ENCODE peak calls at places on chromosome 14, in ten cellular contexts. One of them, this sample, is unnamed.

GRCh38 chr14:50001146-50001998 is 108.5 kb downstream of the ARF6 start:
- DNase-seq in fibroblast of the aortic adventitia: peak
- DNase-seq in epithelial cell of esophagus: peak
- DNase-seq in lung: peak
- DNase-seq in IMR-90: peak
- DNase-seq in uterus: peak
- DNase-seq in GM12865: peak
- DNase-seq in cardiac fibroblast: peak
- DNase-seq in endodermal cell: peak
- DNase-seq in cardiac muscle cell: peak
- DNase-seq in this sample: peak

GRCh38 chr14:66137076-66137475 is 349.1 kb upstream of the CCDC196 start:
- DNase-seq in GM12865: no peak
- DNase-seq in fibroblast of the aortic adventitia: no peak
- DNase-seq in cardiac muscle cell: no peak
- DNase-seq in lung: no peak
- DNase-seq in cardiac fibroblast: no peak
- DNase-seq in IMR-90: no peak
- DNase-seq in endodermal cell: no peak
- DNase-seq in uterus: no peak
- DNase-seq in epithelial cell of esophagus: no peak
- DNase-seq in this sample: no peak

GRCh38 chr14:99728981-99729451 is 44.9 kb downstream of the CYP46A1 start:
- DNase-seq in cardiac muscle cell: no peak
- DNase-seq in epithelial cell of esophagus: no peak
- DNase-seq in cardiac fibroblast: no peak
- DNase-seq in endodermal cell: peak
- DNase-seq in fibroblast of the aortic adventitia: no peak
- DNase-seq in uterus: peak
- DNase-seq in IMR-90: no peak
- DNase-seq in lung: no peak
- DNase-seq in GM12865: no peak
- DNase-seq in this sample: peak

GRCh38 chr14:36194645-36195044 is 18.1 kb upstream of the PTCSC3 start:
- DNase-seq in epithelial cell of esophagus: no peak
- DNase-seq in endodermal cell: no peak
- DNase-seq in cardiac fibroblast: no peak
- DNase-seq in GM12865: no peak
- DNase-seq in cardiac muscle cell: no peak
- DNase-seq in lung: no peak
- DNase-seq in fibroblast of the aortic adventitia: no peak
- DNase-seq in IMR-90: no peak
- DNase-seq in uterus: no peak
- DNase-seq in this sample: no peak

GRCh38 chr14:28142400-28143015 is 624.1 kb upstream of the FOXG1 start:
- DNase-seq in GM12865: no peak
- DNase-seq in lung: no peak
- DNase-seq in IMR-90: no peak
- DNase-seq in epithelial cell of esophagus: peak
- DNase-seq in cardiac fibroblast: peak
- DNase-seq in endodermal cell: no peak
- DNase-seq in uterus: no peak
- DNase-seq in fibroblast of the aortic adventitia: peak
- DNase-seq in cardiac muscle cell: peak
- DNase-seq in this sample: no peak

GRCh38 chr14:79369359-79370332 is 841.7 kb downstream of the DIO2 start:
- DNase-seq in GM12865: no peak
- DNase-seq in fibroblast of the aortic adventitia: peak
- DNase-seq in cardiac muscle cell: peak
- DNase-seq in cardiac fibroblast: peak
- DNase-seq in epithelial cell of esophagus: peak
- DNase-seq in IMR-90: peak
- DNase-seq in endodermal cell: no peak
- DNase-seq in uterus: peak
- DNase-seq in lung: no peak
- DNase-seq in this sample: no peak

GRCh38 chr14:62592877-62593276 is 452.4 kb downstream of the KCNH5 start:
- DNase-seq in uterus: no peak
- DNase-seq in endodermal cell: no peak
- DNase-seq in fibroblast of the aortic adventitia: no peak
- DNase-seq in IMR-90: peak
- DNase-seq in GM12865: no peak
- DNase-seq in lung: no peak
- DNase-seq in cardiac fibroblast: peak
- DNase-seq in epithelial cell of esophagus: peak
- DNase-seq in cardiac muscle cell: no peak
- DNase-seq in this sample: no peak

GRCh38 chr14:62689741-62690140 is 355.5 kb downstream of the KCNH5 start:
- DNase-seq in lung: no peak
- DNase-seq in cardiac muscle cell: no peak
- DNase-seq in fibroblast of the aortic adventitia: no peak
- DNase-seq in cardiac fibroblast: no peak
- DNase-seq in IMR-90: no peak
- DNase-seq in GM12865: no peak
- DNase-seq in epithelial cell of esophagus: no peak
- DNase-seq in endodermal cell: no peak
- DNase-seq in uterus: no peak
- DNase-seq in this sample: no peak

GRCh38 chr14:91300957-91301356 is 56.5 kb upstream of the GPR68 start:
- DNase-seq in epithelial cell of esophagus: peak
- DNase-seq in lung: no peak
- DNase-seq in cardiac muscle cell: no peak
- DNase-seq in cardiac fibroblast: no peak
- DNase-seq in GM12865: no peak
- DNase-seq in IMR-90: no peak
- DNase-seq in endodermal cell: no peak
- DNase-seq in fibroblast of the aortic adventitia: no peak
- DNase-seq in uterus: no peak
- DNase-seq in this sample: no peak

GRCh38 chr14:106879241-106879640 is 1352.9 kb downstream of the TMEM121 start:
- DNase-seq in endodermal cell: no peak
- DNase-seq in uterus: no peak
- DNase-seq in epithelial cell of esophagus: no peak
- DNase-seq in GM12865: peak
- DNase-seq in fibroblast of the aortic adventitia: no peak
- DNase-seq in IMR-90: no peak
- DNase-seq in cardiac fibroblast: no peak
- DNase-seq in cardiac muscle cell: no peak
- DNase-seq in lung: no peak
- DNase-seq in this sample: no peak

GRCh38 chr14:105974902-105975301 is 448.5 kb downstream of the TMEM121 start:
- DNase-seq in uterus: no peak
- DNase-seq in lung: no peak
- DNase-seq in epithelial cell of esophagus: no peak
- DNase-seq in endodermal cell: no peak
- DNase-seq in cardiac muscle cell: no peak
- DNase-seq in GM12865: peak
- DNase-seq in fibroblast of the aortic adventitia: no peak
- DNase-seq in IMR-90: no peak
- DNase-seq in cardiac fibroblast: no peak
- DNase-seq in this sample: no peak

GRCh38 chr14:100297320-100298300 is 8.6 kb downstream of the SLC25A29 start:
- DNase-seq in lung: peak
- DNase-seq in endodermal cell: no peak
- DNase-seq in GM12865: peak
- DNase-seq in epithelial cell of esophagus: no peak
- DNase-seq in IMR-90: peak
- DNase-seq in uterus: peak
- DNase-seq in cardiac muscle cell: peak
- DNase-seq in fibroblast of the aortic adventitia: peak
- DNase-seq in cardiac fibroblast: peak
- DNase-seq in this sample: peak

GRCh38 chr14:101179691-101180211 is 276.2 kb upstream of the RTL1 start:
- DNase-seq in GM12865: no peak
- DNase-seq in cardiac fibroblast: no peak
- DNase-seq in endodermal cell: no peak
- DNase-seq in epithelial cell of esophagus: no peak
- DNase-seq in fibroblast of the aortic adventitia: no peak
- DNase-seq in lung: peak
- DNase-seq in IMR-90: no peak
- DNase-seq in cardiac muscle cell: no peak
- DNase-seq in uterus: peak
- DNase-seq in this sample: peak

GRCh38 chr14:59376691-59377090 is 88.5 kb downstream of the GPR135 start:
- DNase-seq in uterus: no peak
- DNase-seq in endodermal cell: no peak
- DNase-seq in cardiac fibroblast: no peak
- DNase-seq in fibroblast of the aortic adventitia: no peak
- DNase-seq in epithelial cell of esophagus: no peak
- DNase-seq in IMR-90: no peak
- DNase-seq in GM12865: peak
- DNase-seq in cardiac muscle cell: no peak
- DNase-seq in lung: no peak
- DNase-seq in this sample: no peak

GRCh38 chr14:71119075-71119474 is 211.8 kb downstream of the PCNX1 start:
- DNase-seq in endodermal cell: no peak
- DNase-seq in IMR-90: peak
- DNase-seq in fibroblast of the aortic adventitia: peak
- DNase-seq in cardiac fibroblast: no peak
- DNase-seq in cardiac muscle cell: no peak
- DNase-seq in GM12865: no peak
- DNase-seq in epithelial cell of esophagus: peak
- DNase-seq in uterus: no peak
- DNase-seq in lung: no peak
- DNase-seq in this sample: no peak

GRCh38 chr14:71060795-71061455 is 153.7 kb downstream of the PCNX1 start:
- DNase-seq in fibroblast of the aortic adventitia: peak
- DNase-seq in epithelial cell of esophagus: no peak
- DNase-seq in uterus: no peak
- DNase-seq in cardiac muscle cell: peak
- DNase-seq in IMR-90: peak
- DNase-seq in lung: no peak
- DNase-seq in endodermal cell: peak
- DNase-seq in GM12865: no peak
- DNase-seq in cardiac fibroblast: peak
- DNase-seq in this sample: no peak

GRCh38 chr14:90161129-90161528 is 95.2 kb upstream of the PSMC1 start:
- DNase-seq in lung: no peak
- DNase-seq in cardiac muscle cell: no peak
- DNase-seq in cardiac fibroblast: no peak
- DNase-seq in IMR-90: no peak
- DNase-seq in endodermal cell: no peak
- DNase-seq in fibroblast of the aortic adventitia: no peak
- DNase-seq in uterus: no peak
- DNase-seq in epithelial cell of esophagus: no peak
- DNase-seq in GM12865: no peak
- DNase-seq in this sample: no peak

GRCh38 chr14:73785336-73785833 is 66.2 kb upstream of the PTGR2 start:
- DNase-seq in epithelial cell of esophagus: peak
- DNase-seq in uterus: peak
- DNase-seq in GM12865: peak
- DNase-seq in lung: no peak
- DNase-seq in fibroblast of the aortic adventitia: peak
- DNase-seq in endodermal cell: peak
- DNase-seq in IMR-90: peak
- DNase-seq in cardiac fibroblast: peak
- DNase-seq in cardiac muscle cell: peak
- DNase-seq in this sample: no peak

GRCh38 chr14:73782623-73783022 is 68.4 kb upstream of the PNMA1 start:
- DNase-seq in cardiac fibroblast: no peak
- DNase-seq in fibroblast of the aortic adventitia: no peak
- DNase-seq in epithelial cell of esophagus: no peak
- DNase-seq in endodermal cell: no peak
- DNase-seq in GM12865: no peak
- DNase-seq in cardiac muscle cell: no peak
- DNase-seq in uterus: no peak
- DNase-seq in lung: no peak
- DNase-seq in IMR-90: no peak
- DNase-seq in this sample: no peak

GRCh38 chr14:73783107-73783727 is 68.4 kb upstream of the PTGR2 start:
- DNase-seq in cardiac fibroblast: no peak
- DNase-seq in uterus: no peak
- DNase-seq in lung: no peak
- DNase-seq in endodermal cell: peak
- DNase-seq in cardiac muscle cell: no peak
- DNase-seq in fibroblast of the aortic adventitia: no peak
- DNase-seq in epithelial cell of esophagus: no peak
- DNase-seq in IMR-90: no peak
- DNase-seq in GM12865: peak
- DNase-seq in this sample: peak

GRCh38 chr14:73784988-73785313 is 66.7 kb upstream of the PTGR2 start:
- DNase-seq in fibroblast of the aortic adventitia: no peak
- DNase-seq in GM12865: no peak
- DNase-seq in cardiac fibroblast: no peak
- DNase-seq in endodermal cell: no peak
- DNase-seq in IMR-90: no peak
- DNase-seq in lung: no peak
- DNase-seq in uterus: no peak
- DNase-seq in cardiac muscle cell: no peak
- DNase-seq in epithelial cell of esophagus: no peak
- DNase-seq in this sample: no peak

GRCh38 chr14:73784065-73784987 is 67.3 kb upstream of the PTGR2 start:
- DNase-seq in uterus: no peak
- DNase-seq in lung: no peak
- DNase-seq in epithelial cell of esophagus: peak
- DNase-seq in endodermal cell: no peak
- DNase-seq in IMR-90: peak
- DNase-seq in fibroblast of the aortic adventitia: peak
- DNase-seq in cardiac muscle cell: peak
- DNase-seq in cardiac fibroblast: peak
- DNase-seq in GM12865: peak
- DNase-seq in this sample: peak
- H3K4me3 ChIP-seq in uterus: no peak
- H3K4me3 ChIP-seq in lung: no peak
- H3K4me3 ChIP-seq in epithelial cell of esophagus: no peak
- H3K4me3 ChIP-seq in endodermal cell: peak
- H3K4me3 ChIP-seq in IMR-90: no peak
- H3K4me3 ChIP-seq in fibroblast of the aortic adventitia: peak
- H3K4me3 ChIP-seq in cardiac muscle cell: no peak
- H3K4me3 ChIP-seq in cardiac fibroblast: no peak
- H3K4me3 ChIP-seq in GM12865: peak
- H3K4me3 ChIP-seq in this sample: peak

GRCh38 chr14:103714063-103714724 is 1.1 kb downstream of the XRCC3 start:
- DNase-seq in IMR-90: no peak
- DNase-seq in cardiac muscle cell: no peak
- DNase-seq in cardiac fibroblast: no peak
- DNase-seq in lung: no peak
- DNase-seq in uterus: no peak
- DNase-seq in GM12865: no peak
- DNase-seq in epithelial cell of esophagus: no peak
- DNase-seq in endodermal cell: no peak
- DNase-seq in fibroblast of the aortic adventitia: no peak
- DNase-seq in this sample: no peak
- H3K4me3 ChIP-seq in IMR-90: no peak
- H3K4me3 ChIP-seq in cardiac muscle cell: no peak
- H3K4me3 ChIP-seq in cardiac fibroblast: no peak
- H3K4me3 ChIP-seq in lung: no peak
- H3K4me3 ChIP-seq in uterus: no peak
- H3K4me3 ChIP-seq in GM12865: peak
- H3K4me3 ChIP-seq in epithelial cell of esophagus: peak
- H3K4me3 ChIP-seq in endodermal cell: peak
- H3K4me3 ChIP-seq in fibroblast of the aortic adventitia: peak
- H3K4me3 ChIP-seq in this sample: peak

GRCh38 chr14:92687681-92688433 is 60.6 kb downstream of the LGMN start:
- DNase-seq in epithelial cell of esophagus: peak
- DNase-seq in cardiac fibroblast: no peak
- DNase-seq in lung: no peak
- DNase-seq in cardiac muscle cell: peak
- DNase-seq in fibroblast of the aortic adventitia: no peak
- DNase-seq in endodermal cell: peak
- DNase-seq in IMR-90: no peak
- DNase-seq in uterus: no peak
- DNase-seq in GM12865: no peak
- DNase-seq in this sample: no peak
- H3K4me3 ChIP-seq in epithelial cell of esophagus: no peak
- H3K4me3 ChIP-seq in cardiac fibroblast: no peak
- H3K4me3 ChIP-seq in lung: peak
- H3K4me3 ChIP-seq in cardiac muscle cell: peak
- H3K4me3 ChIP-seq in fibroblast of the aortic adventitia: no peak
- H3K4me3 ChIP-seq in endodermal cell: peak
- H3K4me3 ChIP-seq in IMR-90: no peak
- H3K4me3 ChIP-seq in uterus: peak
- H3K4me3 ChIP-seq in GM12865: no peak
- H3K4me3 ChIP-seq in this sample: peak

GRCh38 chr14:73027984-73028383 is 1.1 kb upstream of the ZFYVE1 start:
- DNase-seq in cardiac fibroblast: no peak
- DNase-seq in cardiac muscle cell: no peak
- DNase-seq in uterus: no peak
- DNase-seq in GM12865: no peak
- DNase-seq in endodermal cell: no peak
- DNase-seq in fibroblast of the aortic adventitia: no peak
- DNase-seq in lung: no peak
- DNase-seq in epithelial cell of esophagus: no peak
- DNase-seq in IMR-90: no peak
- DNase-seq in this sample: no peak
- H3K4me3 ChIP-seq in cardiac fibroblast: no peak
- H3K4me3 ChIP-seq in cardiac muscle cell: no peak
- H3K4me3 ChIP-seq in uterus: no peak
- H3K4me3 ChIP-seq in GM12865: no peak
- H3K4me3 ChIP-seq in endodermal cell: no peak
- H3K4me3 ChIP-seq in fibroblast of the aortic adventitia: no peak
- H3K4me3 ChIP-seq in lung: no peak
- H3K4me3 ChIP-seq in epithelial cell of esophagus: no peak
- H3K4me3 ChIP-seq in IMR-90: no peak
- H3K4me3 ChIP-seq in this sample: no peak